ENCODE peak calls at places on chromosomes 1 and 21, in four cellular contexts. One of them, this sample, is unnamed.

GRCh38 chr1:65113298-65113697 is 34.7 kb upstream of the AK4 start:
- DNase-seq in A549: no peak
- DNase-seq in tibial nerve: no peak
- DNase-seq in CD4-positive, alpha-beta memory T cell: no peak
- DNase-seq in this sample: no peak

GRCh38 chr1:183218981-183219621 is 33.0 kb downstream of the LAMC2 start:
- DNase-seq in A549: no peak
- DNase-seq in tibial nerve: peak
- DNase-seq in CD4-positive, alpha-beta memory T cell: peak
- DNase-seq in this sample: peak

GRCh38 chr21:28294046-28294445 is 698.6 kb downstream of the LTN1 start:
- DNase-seq in A549: no peak
- DNase-seq in tibial nerve: no peak
- DNase-seq in CD4-positive, alpha-beta memory T cell: no peak
- DNase-seq in this sample: no peak

GRCh38 chr1:45622267-45622890 is 1.5 kb downstream of the CCDC17 start:
- DNase-seq in A549: peak
- DNase-seq in tibial nerve: no peak
- DNase-seq in CD4-positive, alpha-beta memory T cell: no peak
- DNase-seq in this sample: no peak

GRCh38 chr1:17432412-17432811 is 7.1 kb downstream of the RCC2 start:
- DNase-seq in A549: no peak
- DNase-seq in tibial nerve: no peak
- DNase-seq in CD4-positive, alpha-beta memory T cell: no peak
- DNase-seq in this sample: no peak

GRCh38 chr1:94245747-94246438 is 8.5 kb upstream of the ARHGAP29 start:
- DNase-seq in A549: no peak
- DNase-seq in tibial nerve: no peak
- DNase-seq in CD4-positive, alpha-beta memory T cell: no peak
- DNase-seq in this sample: no peak

GRCh38 chr1:179550753-179551682 is 24.7 kb downstream of the NPHS2 start:
- DNase-seq in A549: peak
- DNase-seq in tibial nerve: no peak
- DNase-seq in CD4-positive, alpha-beta memory T cell: no peak
- DNase-seq in this sample: no peak

GRCh38 chr1:32791881-32792280 is 25.3 kb downstream of the YARS1 start:
- DNase-seq in A549: peak
- DNase-seq in tibial nerve: no peak
- DNase-seq in CD4-positive, alpha-beta memory T cell: no peak
- DNase-seq in this sample: no peak

GRCh38 chr1:159921700-159922498 is 3.4 kb downstream of the TAGLN2 start:
- DNase-seq in A549: no peak
- DNase-seq in tibial nerve: no peak
- DNase-seq in CD4-positive, alpha-beta memory T cell: no peak
- DNase-seq in this sample: peak

GRCh38 chr1:232226197-232226681 is 403.7 kb downstream of the SIPA1L2 start:
- DNase-seq in A549: no peak
- DNase-seq in tibial nerve: no peak
- DNase-seq in CD4-positive, alpha-beta memory T cell: peak
- DNase-seq in this sample: peak

GRCh38 chr1:84892657-84893618 is at the start of gene LPAR3:
- DNase-seq in A549: peak
- DNase-seq in tibial nerve: no peak
- DNase-seq in CD4-positive, alpha-beta memory T cell: peak
- DNase-seq in this sample: peak

GRCh38 chr1:216566809-216567208 is 143.6 kb upstream of the USH2A start:
- DNase-seq in A549: peak
- DNase-seq in tibial nerve: no peak
- DNase-seq in CD4-positive, alpha-beta memory T cell: no peak
- DNase-seq in this sample: no peak

GRCh38 chr1:236066828-236067386 is 2.0 kb upstream of the NID1 start:
- DNase-seq in A549: no peak
- DNase-seq in tibial nerve: peak
- DNase-seq in CD4-positive, alpha-beta memory T cell: peak
- DNase-seq in this sample: peak

GRCh38 chr21:33754493-33754892 is 112.2 kb downstream of the ITSN1 start:
- DNase-seq in A549: no peak
- DNase-seq in tibial nerve: no peak
- DNase-seq in CD4-positive, alpha-beta memory T cell: no peak
- DNase-seq in this sample: no peak

GRCh38 chr1:121471517-121471916 is 286.7 kb downstream of the SRGAP2C start:
- DNase-seq in A549: no peak
- DNase-seq in tibial nerve: no peak
- DNase-seq in CD4-positive, alpha-beta memory T cell: no peak
- DNase-seq in this sample: no peak

GRCh38 chr1:24275510-24275909 is 43.6 kb upstream of the GRHL3 start:
- DNase-seq in A549: no peak
- DNase-seq in tibial nerve: no peak
- DNase-seq in CD4-positive, alpha-beta memory T cell: no peak
- DNase-seq in this sample: no peak

GRCh38 chr1:25195835-25196234 is 36.5 kb downstream of the SYF2 start:
- DNase-seq in A549: no peak
- DNase-seq in tibial nerve: no peak
- DNase-seq in CD4-positive, alpha-beta memory T cell: no peak
- DNase-seq in this sample: no peak

GRCh38 chr1:234965128-234965527 is 163.5 kb downstream of the TOMM20 start:
- DNase-seq in A549: no peak
- DNase-seq in tibial nerve: no peak
- DNase-seq in CD4-positive, alpha-beta memory T cell: no peak
- DNase-seq in this sample: no peak

GRCh38 chr21:45248301-45248892 is 39.3 kb downstream of the POFUT2 start:
- DNase-seq in A549: no peak
- DNase-seq in tibial nerve: no peak
- DNase-seq in CD4-positive, alpha-beta memory T cell: no peak
- DNase-seq in this sample: no peak

GRCh38 chr21:26587621-26588260 is 14.7 kb upstream of the CYYR1 start:
- DNase-seq in A549: peak
- DNase-seq in tibial nerve: no peak
- DNase-seq in CD4-positive, alpha-beta memory T cell: no peak
- DNase-seq in this sample: no peak

GRCh38 chr1:212827377-212827776 is 20.1 kb downstream of the SPATA45 start:
- DNase-seq in A549: no peak
- DNase-seq in tibial nerve: no peak
- DNase-seq in CD4-positive, alpha-beta memory T cell: no peak
- DNase-seq in this sample: no peak

GRCh38 chr21:41877901-41878830 is 978 bp downstream of the PRDM15 start:
- DNase-seq in A549: peak
- DNase-seq in tibial nerve: peak
- DNase-seq in CD4-positive, alpha-beta memory T cell: peak
- DNase-seq in this sample: no peak

GRCh38 chr1:51331206-51332100 is 1.1 kb upstream of the TTC39A start:
- DNase-seq in A549: peak
- DNase-seq in tibial nerve: no peak
- DNase-seq in CD4-positive, alpha-beta memory T cell: no peak
- DNase-seq in this sample: no peak

DNA sequence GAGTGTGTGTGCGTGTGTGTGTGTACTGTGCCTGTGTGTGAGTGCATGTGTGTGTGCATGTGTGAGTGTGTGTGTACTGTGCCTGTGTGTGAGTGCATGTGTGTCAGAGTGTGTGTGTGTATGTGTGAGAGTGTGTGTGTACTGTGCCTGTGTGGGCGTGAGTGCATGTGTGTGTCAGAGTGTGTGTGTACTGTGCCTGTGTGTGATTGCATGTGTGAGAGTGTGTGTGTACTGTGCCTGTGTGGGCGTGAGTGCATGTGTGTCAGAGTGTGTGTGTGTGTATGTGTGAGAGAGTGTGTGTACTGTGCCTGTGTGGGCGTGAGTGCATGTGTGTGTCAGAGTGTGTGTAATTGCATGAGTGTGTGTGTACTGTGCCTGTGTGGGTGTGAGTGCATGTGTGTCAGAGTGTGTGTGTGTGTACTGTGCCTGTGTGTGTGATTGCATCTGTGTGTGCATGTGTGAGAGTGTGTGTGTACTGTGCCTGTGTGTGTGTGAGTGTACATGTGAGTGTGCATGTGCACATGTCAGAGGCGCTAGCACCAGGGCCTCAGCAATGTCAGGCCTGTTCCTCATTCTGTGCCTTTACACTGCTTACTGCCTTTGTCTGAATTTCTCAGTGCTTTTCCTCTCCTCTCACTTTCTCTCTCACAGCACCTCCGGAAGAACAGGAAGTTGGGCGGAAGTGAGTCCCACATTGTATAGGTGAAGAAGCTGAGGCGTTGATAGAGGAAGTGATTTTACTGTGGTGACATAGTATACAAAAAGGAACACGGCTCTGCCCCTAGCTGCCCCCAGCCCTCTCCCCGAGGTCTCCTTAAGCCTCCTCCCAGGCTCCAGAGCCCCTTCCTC is 4.9 kb downstream of the SLC5A9 start:
- DNase-seq in A549: no peak
- DNase-seq in tibial nerve: no peak
- DNase-seq in CD4-positive, alpha-beta memory T cell: peak
- DNase-seq in this sample: no peak
- H3K4me3 ChIP-seq in A549: no peak
- H3K4me3 ChIP-seq in tibial nerve: no peak
- H3K4me3 ChIP-seq in CD4-positive, alpha-beta memory T cell: no peak
- H3K4me3 ChIP-seq in this sample: peak

GRCh38 chr21:46295996-46296752 is 10.0 kb downstream of the YBEY start:
- DNase-seq in A549: no peak
- DNase-seq in tibial nerve: peak
- DNase-seq in CD4-positive, alpha-beta memory T cell: peak
- DNase-seq in this sample: peak
- H3K4me3 ChIP-seq in A549: no peak
- H3K4me3 ChIP-seq in tibial nerve: no peak
- H3K4me3 ChIP-seq in CD4-positive, alpha-beta memory T cell: no peak
- H3K4me3 ChIP-seq in this sample: no peak

GRCh38 chr1:155507960-155508359 is 54.6 kb downstream of the ASH1L start:
- DNase-seq in A549: no peak
- DNase-seq in tibial nerve: no peak
- DNase-seq in CD4-positive, alpha-beta memory T cell: no peak
- DNase-seq in this sample: no peak
- H3K4me3 ChIP-seq in A549: no peak
- H3K4me3 ChIP-seq in tibial nerve: no peak
- H3K4me3 ChIP-seq in CD4-positive, alpha-beta memory T cell: no peak
- H3K4me3 ChIP-seq in this sample: no peak

DNA sequence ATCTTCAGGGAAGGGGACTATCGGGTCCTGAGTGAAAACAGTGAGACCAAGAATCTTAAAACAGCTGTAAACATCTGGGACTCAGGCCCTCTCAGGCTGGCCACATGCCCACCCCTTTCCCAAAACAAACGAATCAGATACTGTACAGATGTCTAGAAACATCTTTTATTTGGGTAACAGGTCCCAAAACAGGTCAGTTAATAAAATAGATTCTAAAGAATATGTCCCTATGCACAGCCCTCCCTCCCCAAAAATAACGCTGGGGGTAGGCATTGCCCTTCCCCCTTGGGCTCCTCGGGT is 499 bp upstream of the CRTC2 start:
- DNase-seq in A549: no peak
- DNase-seq in tibial nerve: peak
- DNase-seq in CD4-positive, alpha-beta memory T cell: no peak
- DNase-seq in this sample: no peak
- H3K4me3 ChIP-seq in A549: peak
- H3K4me3 ChIP-seq in tibial nerve: no peak
- H3K4me3 ChIP-seq in CD4-positive, alpha-beta memory T cell: no peak
- H3K4me3 ChIP-seq in this sample: peak

GRCh38 chr1:228459091-228459993 is 27.8 kb upstream of the RNF187 start:
- DNase-seq in A549: peak
- DNase-seq in tibial nerve: peak
- DNase-seq in CD4-positive, alpha-beta memory T cell: peak
- DNase-seq in this sample: peak
- H3K4me3 ChIP-seq in A549: peak
- H3K4me3 ChIP-seq in tibial nerve: peak
- H3K4me3 ChIP-seq in CD4-positive, alpha-beta memory T cell: peak
- H3K4me3 ChIP-seq in this sample: peak

GRCh38 chr1:200379431-200379755 is 30.4 kb downstream of the ZNF281 start:
- DNase-seq in A549: peak
- DNase-seq in tibial nerve: no peak
- DNase-seq in CD4-positive, alpha-beta memory T cell: no peak
- DNase-seq in this sample: no peak

GRCh38 chr1:200378096-200378495 is 31.7 kb downstream of the ZNF281 start:
- DNase-seq in A549: no peak
- DNase-seq in tibial nerve: no peak
- DNase-seq in CD4-positive, alpha-beta memory T cell: no peak
- DNase-seq in this sample: no peak

GRCh38 chr1:200379940-200380588 is 29.8 kb downstream of the ZNF281 start:
- DNase-seq in A549: no peak
- DNase-seq in tibial nerve: no peak
- DNase-seq in CD4-positive, alpha-beta memory T cell: no peak
- DNase-seq in this sample: no peak

GRCh38 chr1:200381256-200381980 is 28.4 kb downstream of the ZNF281 start:
- DNase-seq in A549: no peak
- DNase-seq in tibial nerve: no peak
- DNase-seq in CD4-positive, alpha-beta memory T cell: no peak
- DNase-seq in this sample: no peak

GRCh38 chr1:200380589-200381021 is 29.2 kb downstream of the ZNF281 start:
- DNase-seq in A549: no peak
- DNase-seq in tibial nerve: no peak
- DNase-seq in CD4-positive, alpha-beta memory T cell: no peak
- DNase-seq in this sample: no peak
- H3K4me3 ChIP-seq in A549: no peak
- H3K4me3 ChIP-seq in tibial nerve: no peak
- H3K4me3 ChIP-seq in CD4-positive, alpha-beta memory T cell: no peak
- H3K4me3 ChIP-seq in this sample: no peak

DNA sequence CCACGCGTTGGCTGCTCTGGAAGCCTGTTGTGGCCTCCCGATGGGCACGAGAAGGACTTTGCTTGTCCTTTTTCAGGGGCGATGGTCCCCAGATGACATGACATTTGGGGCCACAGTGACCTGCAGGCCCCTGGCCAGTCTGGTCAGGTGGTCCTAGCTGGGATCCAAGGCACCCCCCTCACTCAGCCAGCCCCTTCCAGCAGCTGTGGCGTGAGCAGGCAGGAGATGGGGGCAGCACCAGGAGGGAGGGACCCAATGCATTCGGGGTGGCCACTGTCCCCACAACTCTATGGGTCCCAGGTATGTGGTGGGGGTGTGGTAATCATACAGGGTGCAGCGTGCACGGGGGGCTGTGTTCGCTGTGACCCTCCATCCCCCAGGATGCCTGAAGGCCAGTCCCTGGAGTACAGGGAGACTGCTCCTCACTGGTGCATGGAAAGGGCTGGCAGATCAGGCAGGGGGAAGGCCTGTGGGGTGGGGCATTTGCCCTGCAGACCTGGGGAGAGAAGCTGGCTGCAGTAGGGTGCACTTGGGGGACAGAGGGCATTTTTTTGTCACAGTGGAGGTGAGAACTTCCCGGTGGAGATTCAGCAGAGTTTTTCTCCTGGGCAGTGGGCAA is 31.7 kb downstream of the WNT3A start:
- DNase-seq in A549: no peak
- DNase-seq in tibial nerve: no peak
- DNase-seq in CD4-positive, alpha-beta memory T cell: no peak
- DNase-seq in this sample: no peak
- H3K4me3 ChIP-seq in A549: no peak
- H3K4me3 ChIP-seq in tibial nerve: no peak
- H3K4me3 ChIP-seq in CD4-positive, alpha-beta memory T cell: no peak
- H3K4me3 ChIP-seq in this sample: no peak

GRCh38 chr1:184972281-184973055 is 1.8 kb downstream of the NIBAN1 start:
- DNase-seq in A549: no peak
- DNase-seq in tibial nerve: no peak
- DNase-seq in CD4-positive, alpha-beta memory T cell: no peak
- DNase-seq in this sample: no peak
- H3K4me3 ChIP-seq in A549: no peak
- H3K4me3 ChIP-seq in tibial nerve: peak
- H3K4me3 ChIP-seq in CD4-positive, alpha-beta memory T cell: peak
- H3K4me3 ChIP-seq in this sample: peak